ENCODE peak calls at places on chromosomes 13 and 19, in eight cellular contexts. One of them, this sample, is unnamed.

GRCh38 chr13:24693862-24694471 is 13.8 kb downstream of the ATP12A start:
- DNase-seq in GM12878: no peak
- DNase-seq in K562: peak; percentile 72
- DNase-seq in GM23338: peak; percentile 95
- DNase-seq in SK-N-SH: peak; percentile 84
- DNase-seq in HCT116: peak; percentile 74
- DNase-seq in Panc1: no peak
- DNase-seq in HepG2: peak; percentile 60
- DNase-seq in this sample: peak; percentile 59

GRCh38 chr13:20927858-20928257 is 25.3 kb upstream of the XPO4 start:
- DNase-seq in GM12878: no peak
- DNase-seq in K562: no peak
- DNase-seq in GM23338: no peak
- DNase-seq in SK-N-SH: no peak
- DNase-seq in HCT116: no peak
- DNase-seq in Panc1: no peak
- DNase-seq in HepG2: no peak
- DNase-seq in this sample: no peak

GRCh38 chr13:79271616-79272015 is 134.4 kb downstream of the RBM26 start:
- DNase-seq in GM12878: no peak
- DNase-seq in K562: no peak
- DNase-seq in GM23338: no peak
- DNase-seq in SK-N-SH: no peak
- DNase-seq in HCT116: no peak
- DNase-seq in Panc1: no peak
- DNase-seq in HepG2: no peak
- DNase-seq in this sample: no peak

GRCh38 chr13:24644051-24644450 is 36.2 kb upstream of the ATP12A start:
- DNase-seq in GM12878: no peak
- DNase-seq in K562: no peak
- DNase-seq in GM23338: no peak
- DNase-seq in SK-N-SH: no peak
- DNase-seq in HCT116: no peak
- DNase-seq in Panc1: no peak
- DNase-seq in HepG2: no peak
- DNase-seq in this sample: no peak

GRCh38 chr19:13029893-13030292 is 34.6 kb downstream of the NFIX start:
- DNase-seq in GM12878: no peak
- DNase-seq in K562: no peak
- DNase-seq in GM23338: peak; percentile 79
- DNase-seq in SK-N-SH: no peak
- DNase-seq in HCT116: no peak
- DNase-seq in Panc1: no peak
- DNase-seq in HepG2: no peak
- DNase-seq in this sample: peak; percentile 37

GRCh38 chr19:54432144-54432738 is 16.8 kb upstream of the LENG8 start:
- DNase-seq in GM12878: no peak
- DNase-seq in K562: no peak
- DNase-seq in GM23338: no peak
- DNase-seq in SK-N-SH: no peak
- DNase-seq in HCT116: peak; percentile 73
- DNase-seq in Panc1: no peak
- DNase-seq in HepG2: no peak
- DNase-seq in this sample: no peak

GRCh38 chr13:107351305-107351704 is 783.4 kb upstream of the ARGLU1 start:
- DNase-seq in GM12878: no peak
- DNase-seq in K562: no peak
- DNase-seq in GM23338: peak; percentile 69
- DNase-seq in SK-N-SH: no peak
- DNase-seq in HCT116: no peak
- DNase-seq in Panc1: no peak
- DNase-seq in HepG2: no peak
- DNase-seq in this sample: no peak

GRCh38 chr19:3655402-3656072 is 28.9 kb upstream of the CACTIN start:
- DNase-seq in GM12878: no peak
- DNase-seq in K562: peak; percentile 31
- DNase-seq in GM23338: no peak
- DNase-seq in SK-N-SH: peak; percentile 59
- DNase-seq in HCT116: no peak
- DNase-seq in Panc1: no peak
- DNase-seq in HepG2: no peak
- DNase-seq in this sample: no peak

GRCh38 chr13:73870970-73871935 is 263.0 kb downstream of the KLF12 start:
- DNase-seq in GM12878: no peak
- DNase-seq in K562: no peak
- DNase-seq in GM23338: peak; percentile 59
- DNase-seq in SK-N-SH: no peak
- DNase-seq in HCT116: no peak
- DNase-seq in Panc1: no peak
- DNase-seq in HepG2: no peak
- DNase-seq in this sample: no peak

GRCh38 chr13:45333973-45334922 is 6.7 kb downstream of the TPT1 start:
- DNase-seq in GM12878: no peak
- DNase-seq in K562: no peak
- DNase-seq in GM23338: peak; percentile 27
- DNase-seq in SK-N-SH: no peak
- DNase-seq in HCT116: no peak
- DNase-seq in Panc1: no peak
- DNase-seq in HepG2: no peak
- DNase-seq in this sample: peak; percentile 82

GRCh38 chr13:83940742-83941141 is 58.5 kb upstream of the SLITRK1 start:
- DNase-seq in GM12878: no peak
- DNase-seq in K562: no peak
- DNase-seq in GM23338: no peak
- DNase-seq in SK-N-SH: no peak
- DNase-seq in HCT116: no peak
- DNase-seq in Panc1: no peak
- DNase-seq in HepG2: no peak
- DNase-seq in this sample: no peak

GRCh38 chr19:52638601-52639000 is 446 bp upstream of the ZNF83 start:
- DNase-seq in GM12878: no peak
- DNase-seq in K562: peak; percentile 24
- DNase-seq in GM23338: peak; percentile 40
- DNase-seq in SK-N-SH: peak; percentile 53
- DNase-seq in HCT116: no peak
- DNase-seq in Panc1: no peak
- DNase-seq in HepG2: no peak
- DNase-seq in this sample: no peak

GRCh38 chr19:39436350-39436716 is 584 bp upstream of the RPS16 start:
- DNase-seq in GM12878: no peak
- DNase-seq in K562: no peak
- DNase-seq in GM23338: peak; percentile 29
- DNase-seq in SK-N-SH: no peak
- DNase-seq in HCT116: no peak
- DNase-seq in Panc1: no peak
- DNase-seq in HepG2: no peak
- DNase-seq in this sample: no peak

GRCh38 chr13:42049454-42049780 is 969 bp downstream of the DGKH start:
- DNase-seq in GM12878: peak; percentile 8
- DNase-seq in K562: no peak
- DNase-seq in GM23338: no peak
- DNase-seq in SK-N-SH: no peak
- DNase-seq in HCT116: no peak
- DNase-seq in Panc1: no peak
- DNase-seq in HepG2: no peak
- DNase-seq in this sample: no peak

GRCh38 chr19:43595999-43596841 is at the start of the genes IRGQ and ZNF576:
- DNase-seq in GM12878: peak; percentile 98
- DNase-seq in K562: peak; percentile 99
- DNase-seq in GM23338: peak; percentile 100
- DNase-seq in SK-N-SH: peak; percentile 97
- DNase-seq in HCT116: peak; percentile 99
- DNase-seq in Panc1: peak; percentile 93
- DNase-seq in HepG2: peak; percentile 98
- DNase-seq in this sample: peak; percentile 98

GRCh38 chr19:43594081-43594697 is 1.7 kb downstream of the IRGQ start:
- DNase-seq in GM12878: no peak
- DNase-seq in K562: no peak
- DNase-seq in GM23338: no peak
- DNase-seq in SK-N-SH: no peak
- DNase-seq in HCT116: no peak
- DNase-seq in Panc1: no peak
- DNase-seq in HepG2: no peak
- DNase-seq in this sample: no peak

GRCh38 chr19:43596842-43597461 is 557 bp downstream of the ZNF576 start:
- DNase-seq in GM12878: no peak
- DNase-seq in K562: no peak
- DNase-seq in GM23338: no peak
- DNase-seq in SK-N-SH: no peak
- DNase-seq in HCT116: no peak
- DNase-seq in Panc1: no peak
- DNase-seq in HepG2: no peak
- DNase-seq in this sample: peak; percentile 5

GRCh38 chr19:43595605-43595998 is 332 bp downstream of the IRGQ start:
- DNase-seq in GM12878: no peak
- DNase-seq in K562: no peak
- DNase-seq in GM23338: no peak
- DNase-seq in SK-N-SH: no peak
- DNase-seq in HCT116: no peak
- DNase-seq in Panc1: no peak
- DNase-seq in HepG2: no peak
- DNase-seq in this sample: no peak

GRCh38 chr19:43594710-43595604 is 977 bp downstream of the IRGQ start:
- DNase-seq in GM12878: no peak
- DNase-seq in K562: peak; percentile 47
- DNase-seq in GM23338: peak; percentile 89
- DNase-seq in SK-N-SH: peak; percentile 76
- DNase-seq in HCT116: peak; percentile 45
- DNase-seq in Panc1: no peak
- DNase-seq in HepG2: peak; percentile 47
- DNase-seq in this sample: peak; percentile 61
- TF ChIP-seq CTCF in GM12878: peak; percentile 94
- TF ChIP-seq CTCF in K562: peak; percentile 94
- TF ChIP-seq CTCF in GM23338: peak; percentile 80
- TF ChIP-seq CTCF in SK-N-SH: peak; percentile 87
- TF ChIP-seq CTCF in HCT116: peak; percentile 70
- TF ChIP-seq CTCF in Panc1: peak; percentile 86
- TF ChIP-seq CTCF in HepG2: peak; percentile 95
- TF ChIP-seq CTCF in this sample: peak; percentile 95

GRCh38 chr19:16419671-16420394 is 51.9 kb downstream of the EPS15L1 start:
- DNase-seq in GM12878: no peak
- DNase-seq in K562: no peak
- DNase-seq in GM23338: peak; percentile 24
- DNase-seq in SK-N-SH: no peak
- DNase-seq in HCT116: no peak
- DNase-seq in Panc1: no peak
- DNase-seq in HepG2: no peak
- DNase-seq in this sample: no peak
- TF ChIP-seq REST in GM12878: no peak
- TF ChIP-seq REST in K562: no peak
- TF ChIP-seq REST in GM23338: no peak
- TF ChIP-seq REST in SK-N-SH: no peak
- TF ChIP-seq REST in HCT116: no peak
- TF ChIP-seq REST in Panc1: no peak
- TF ChIP-seq REST in HepG2: no peak
- TF ChIP-seq REST in this sample: no peak

GRCh38 chr19:4712771-4713170 is 10.9 kb downstream of the DPP9 start:
- DNase-seq in GM12878: no peak
- DNase-seq in K562: no peak
- DNase-seq in GM23338: no peak
- DNase-seq in SK-N-SH: peak; percentile 18
- DNase-seq in HCT116: no peak
- DNase-seq in Panc1: no peak
- DNase-seq in HepG2: no peak
- DNase-seq in this sample: no peak
- TF ChIP-seq CTCF in GM12878: no peak
- TF ChIP-seq CTCF in K562: no peak
- TF ChIP-seq CTCF in GM23338: no peak
- TF ChIP-seq CTCF in SK-N-SH: no peak
- TF ChIP-seq CTCF in HCT116: no peak
- TF ChIP-seq CTCF in Panc1: no peak
- TF ChIP-seq CTCF in HepG2: peak; percentile 34
- TF ChIP-seq CTCF in this sample: no peak

GRCh38 chr13:26219726-26220125 is 2.4 kb downstream of the RNF6 start:
- DNase-seq in GM12878: no peak
- DNase-seq in K562: no peak
- DNase-seq in GM23338: no peak
- DNase-seq in SK-N-SH: no peak
- DNase-seq in HCT116: no peak
- DNase-seq in Panc1: no peak
- DNase-seq in HepG2: no peak
- DNase-seq in this sample: no peak
- TF ChIP-seq REST in GM12878: no peak
- TF ChIP-seq REST in K562: no peak
- TF ChIP-seq REST in GM23338: no peak
- TF ChIP-seq REST in SK-N-SH: no peak
- TF ChIP-seq REST in HCT116: no peak
- TF ChIP-seq REST in Panc1: no peak
- TF ChIP-seq REST in HepG2: no peak
- TF ChIP-seq REST in this sample: no peak

GRCh38 chr13:71412231-71412630 is 454.8 kb downstream of the DACH1 start:
- DNase-seq in GM12878: no peak
- DNase-seq in K562: no peak
- DNase-seq in GM23338: no peak
- DNase-seq in SK-N-SH: no peak
- DNase-seq in HCT116: no peak
- DNase-seq in Panc1: no peak
- DNase-seq in HepG2: no peak
- DNase-seq in this sample: no peak

GRCh38 chr13:71408416-71408815 is 458.6 kb downstream of the DACH1 start:
- DNase-seq in GM12878: no peak
- DNase-seq in K562: no peak
- DNase-seq in GM23338: no peak
- DNase-seq in SK-N-SH: no peak
- DNase-seq in HCT116: no peak
- DNase-seq in Panc1: no peak
- DNase-seq in HepG2: no peak
- DNase-seq in this sample: no peak
- TF ChIP-seq CTCF in GM12878: no peak
- TF ChIP-seq CTCF in K562: no peak
- TF ChIP-seq CTCF in GM23338: no peak
- TF ChIP-seq CTCF in SK-N-SH: no peak
- TF ChIP-seq CTCF in HCT116: no peak
- TF ChIP-seq CTCF in Panc1: no peak
- TF ChIP-seq CTCF in HepG2: no peak
- TF ChIP-seq CTCF in this sample: no peak

GRCh38 chr19:19746286-19747213 is 13.6 kb upstream of the ZNF14 start:
- DNase-seq in GM12878: no peak
- DNase-seq in K562: no peak
- DNase-seq in GM23338: peak; percentile 68
- DNase-seq in SK-N-SH: peak; percentile 15
- DNase-seq in HCT116: no peak
- DNase-seq in Panc1: no peak
- DNase-seq in HepG2: no peak
- DNase-seq in this sample: no peak
- TF ChIP-seq REST in GM12878: no peak
- TF ChIP-seq REST in K562: no peak
- TF ChIP-seq REST in GM23338: no peak
- TF ChIP-seq REST in SK-N-SH: no peak
- TF ChIP-seq REST in HCT116: no peak
- TF ChIP-seq REST in Panc1: no peak
- TF ChIP-seq REST in HepG2: no peak
- TF ChIP-seq REST in this sample: no peak

This sample was measured in HL-60.